ENCODE peak calls at places on chromosome 7, in five cellular contexts. O, H, N, I and C are unnamed samples.

GRCh38 chr7:2821161-2821841 is 22.8 kb downstream of the GNA12 start:
- DNase-seq in N (peak; percentile 45), O (no peak), H (no peak), I (no peak), C (no peak)

GRCh38 chr7:148084138-148084537 is 506.4 kb upstream of the C7orf33 start:
- DNase-seq in O (peak; percentile 46), N (no peak), I (peak; percentile 27), H (no peak), C (peak; percentile 38)

GRCh38 chr7:158744070-158744469 is 39.5 kb upstream of the NCAPG2 start:
- DNase-seq in O (no peak), N (no peak), H (no peak), I (no peak), C (no peak)

GRCh38 chr7:36870625-36871354 is 146.5 kb upstream of the AOAH start:
- DNase-seq in N (no peak), H (no peak), O (no peak), I (no peak), C (no peak)

GRCh38 chr7:38858281-38858884 is 50.6 kb downstream of the VPS41 start:
- DNase-seq in I (no peak), O (no peak), H (no peak), N (no peak), C (no peak)

GRCh38 chr7:151429555-151430331 is 10.2 kb downstream of the CRYGN start:
- DNase-seq in I (no peak), O (peak; percentile 35), N (peak; percentile 61), H (no peak), C (no peak)

GRCh38 chr7:8260871-8261707 is 878 bp downstream of the ICA1 start:
- DNase-seq in H (peak; percentile 79), O (peak; percentile 61), N (no peak), I (no peak), C (peak; percentile 74)

GRCh38 chr7:30329706-30330105 is 45.3 kb downstream of the ZNRF2 start:
- DNase-seq in H (no peak), N (no peak), O (no peak), I (no peak), C (no peak)

DNA sequence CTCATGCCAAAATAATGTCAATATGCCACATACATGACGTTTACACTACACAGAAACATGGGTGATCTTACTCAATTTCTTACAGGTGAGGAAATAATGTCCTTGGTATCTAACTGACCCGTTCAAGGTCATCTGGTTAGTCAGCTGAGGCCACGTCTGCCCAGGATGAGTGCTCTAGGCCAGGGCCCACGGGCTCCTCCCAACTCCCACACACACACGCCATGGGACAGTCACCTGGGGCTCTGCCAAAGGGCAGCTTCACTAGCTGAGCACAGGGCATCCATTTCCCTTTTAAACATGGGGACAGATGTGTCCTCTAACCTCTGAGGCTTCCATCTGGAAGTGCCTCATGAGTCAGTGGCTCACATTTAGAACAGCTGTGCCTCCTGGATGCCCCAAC is 123.9 kb downstream of the TNS3 start:
- DNase-seq in H (peak; percentile 88), N (no peak), I (peak; percentile 37), O (peak; percentile 45), C (no peak)
- H3K27ac ChIP-seq in H (peak overlapping the region; percentile 51), N (no peak overlapping the region), I (no peak overlapping the region), O (no peak overlapping the region), C (no peak overlapping the region)

GRCh38 chr7:107111196-107111595 is 57.6 kb upstream of the HBP1 start:
- DNase-seq in I (no peak), N (no peak), O (no peak), H (no peak), C (no peak)

GRCh38 chr7:107115114-107115513 is 53.7 kb upstream of the HBP1 start:
- DNase-seq in H (no peak), O (no peak), N (no peak), I (no peak), C (no peak)

GRCh38 chr7:107115762-107116540 is 52.9 kb upstream of the HBP1 start:
- DNase-seq in I (no peak), N (no peak), O (no peak), H (no peak), C (no peak)

GRCh38 chr7:107109955-107110354 is 58.8 kb upstream of the HBP1 start:
- DNase-seq in N (no peak), O (no peak), H (no peak), I (no peak), C (no peak)

DNA sequence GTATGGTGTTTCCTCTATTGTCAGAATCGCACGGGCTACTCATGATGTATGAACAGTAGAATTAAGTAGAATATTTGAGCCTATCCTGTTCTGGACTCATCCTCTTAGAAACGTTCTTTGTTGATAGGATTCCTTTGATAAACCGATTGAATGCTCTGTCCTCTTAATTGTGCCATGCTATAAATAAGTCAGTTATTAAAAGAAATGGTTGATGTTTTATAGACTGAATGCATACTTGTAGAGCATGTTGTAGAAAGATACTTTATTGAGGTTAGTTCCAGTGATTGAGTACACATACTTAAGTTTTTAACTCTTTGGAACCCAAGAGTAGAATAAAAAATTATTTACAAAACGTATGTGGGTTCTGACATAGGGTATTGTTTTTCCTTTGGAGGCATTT is 54.9 kb upstream of the HBP1 start:
- DNase-seq in N (no peak), O (no peak), I (no peak), H (no peak), C (no peak)
- TF ChIP-seq CTCF in N (no peak), O (no peak), I (no peak), H (no peak), C (no peak)

GRCh38 chr7:130290745-130291144 is 2.2 kb upstream of the CPA4 start:
- DNase-seq in N (no peak), H (no peak), O (no peak), I (no peak), C (no peak)

GRCh38 chr7:130294314-130294713 is 1.4 kb downstream of the CPA4 start:
- DNase-seq in O (no peak), H (no peak), I (no peak), N (no peak), C (no peak)

GRCh38 chr7:130289478-130289877 is 3.5 kb upstream of the CPA4 start:
- DNase-seq in H (no peak), N (no peak), O (no peak), I (no peak), C (no peak)

GRCh38 chr7:130293521-130293920 is 560 bp downstream of the CPA4 start:
- DNase-seq in H (no peak), O (no peak), N (no peak), I (no peak), C (no peak)

DNA sequence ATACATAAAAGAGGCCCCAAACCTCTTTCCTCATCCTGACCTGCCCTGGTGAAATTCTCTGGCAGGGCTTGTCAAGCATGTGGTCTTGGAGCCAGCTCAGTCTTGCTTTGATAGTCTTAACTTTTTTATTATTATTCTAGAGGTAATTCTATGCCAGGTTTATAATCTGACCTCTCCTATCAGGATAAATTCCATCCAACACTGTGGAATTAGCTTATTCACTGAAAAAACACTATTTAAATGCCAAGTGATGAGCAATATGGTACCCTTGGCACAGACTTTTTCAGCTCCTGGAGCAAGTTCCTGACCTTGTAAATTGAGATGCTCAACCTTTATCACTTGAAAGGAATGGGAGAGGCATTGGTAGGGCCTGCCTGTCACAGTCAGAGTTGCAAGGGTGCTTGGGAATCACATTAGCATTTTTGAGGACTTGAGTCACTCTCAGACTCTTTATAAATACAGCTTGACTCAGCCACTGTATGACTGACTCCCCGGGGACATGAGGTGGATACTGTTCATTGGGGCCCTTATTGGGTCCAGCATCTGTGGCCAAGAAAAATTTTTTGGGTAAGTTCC is at the start of gene CPA4:
- DNase-seq in O (no peak), H (peak; percentile 45), N (no peak), I (no peak), C (no peak)
- H3K4me3 ChIP-seq in O (no peak within 1 kb of the TSS), H (no peak within 1 kb of the TSS), N (no peak within 1 kb of the TSS), I (no peak within 1 kb of the TSS), C (no peak within 1 kb of the TSS)

GRCh38 chr7:139109983-139110411 is 477 bp upstream of the ZC3HAV1 start:
- DNase-seq in H (no peak), O (no peak), I (no peak), N (no peak), C (no peak)
- H3K27ac ChIP-seq in H (peak overlapping the region; percentile 99), O (peak overlapping the region; percentile 96), I (peak overlapping the region; percentile 91), N (peak overlapping the region; percentile 99), C (peak overlapping the region; percentile 99)

DNA sequence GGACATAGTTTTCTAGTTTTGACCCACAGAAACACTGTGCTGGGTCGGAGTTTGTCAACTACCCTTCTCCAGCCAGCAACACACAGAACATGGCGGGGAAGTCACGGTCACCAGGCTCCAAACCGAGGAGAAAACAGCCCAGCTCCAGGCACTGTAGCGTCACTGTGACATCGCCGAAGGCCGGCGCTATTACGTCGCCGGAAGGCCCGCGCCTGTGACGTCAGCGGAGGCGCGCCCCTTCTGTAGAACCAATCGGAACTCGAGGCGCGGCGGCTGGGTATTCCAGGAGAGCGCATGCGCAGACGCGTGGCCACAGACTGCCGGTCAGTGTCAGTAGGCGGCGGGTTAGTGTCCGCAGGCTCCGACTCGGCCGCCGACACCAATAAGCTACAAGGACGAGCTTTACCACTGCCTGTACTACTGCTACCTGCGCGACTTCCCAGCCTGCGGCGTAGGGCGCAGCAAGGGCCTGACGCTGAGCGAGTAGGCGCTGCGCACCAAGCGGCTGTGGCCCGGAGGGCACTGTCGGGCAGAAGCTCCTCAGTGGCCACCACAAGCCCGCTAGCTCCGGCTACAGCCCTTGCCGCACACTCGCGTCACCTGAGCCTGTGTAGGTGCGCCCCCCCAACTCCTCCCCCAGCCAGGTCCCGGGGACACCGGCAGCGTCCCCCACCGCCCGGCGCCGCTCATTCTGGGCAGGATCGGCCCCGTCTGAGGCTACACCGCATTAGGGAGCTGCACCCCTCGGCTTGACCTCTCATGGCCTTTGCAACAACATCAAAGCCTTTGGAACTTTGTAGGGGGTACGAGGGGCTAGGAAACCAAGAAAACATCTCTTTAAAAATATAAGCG is 35.1 kb upstream of the SRRM3 start:
- DNase-seq in H (peak; percentile 99), O (peak; percentile 98), I (peak; percentile 91), N (peak; percentile 91), C (peak; percentile 98)
- TF ChIP-seq CTCF in H (peak; percentile 36), O (peak; percentile 43), I (peak; percentile 66), N (no peak), C (no peak)

GRCh38 chr7:130940907-130941306 is 206.9 kb upstream of the KLF14 start:
- DNase-seq in N (no peak), H (no peak), O (no peak), I (no peak), C (no peak)
- H3K4me3 ChIP-seq in N (peak overlapping the region; percentile 27), H (peak overlapping the region; percentile 34), O (peak overlapping the region; percentile 40), I (peak overlapping the region; percentile 68), C (peak overlapping the region; percentile 35)